ENCODE peak calls at places on chromosomes 16 and 17, in seven cellular contexts. One of them, this sample, is unnamed.

GRCh38 chr16:15961060-15961511 is 11.7 kb downstream of the ABCC1 start:
- DNase-seq in coronary artery: no peak
- DNase-seq in PC-9: no peak
- DNase-seq in heart left ventricle: no peak
- DNase-seq in dorsolateral prefrontal cortex: no peak
- DNase-seq in epithelial cell of esophagus: no peak
- DNase-seq in H9: no peak
- DNase-seq in this sample: no peak

GRCh38 chr16:3945751-3946603 is 65.5 kb upstream of the CREBBP start:
- DNase-seq in coronary artery: peak; percentile 71
- DNase-seq in PC-9: peak; percentile 84
- DNase-seq in heart left ventricle: peak; percentile 64
- DNase-seq in dorsolateral prefrontal cortex: no peak
- DNase-seq in epithelial cell of esophagus: peak; percentile 92
- DNase-seq in H9: no peak
- DNase-seq in this sample: peak; percentile 68

GRCh38 chr17:9472541-9472940 is 103.1 kb downstream of the STX8 start:
- DNase-seq in coronary artery: no peak
- DNase-seq in PC-9: no peak
- DNase-seq in heart left ventricle: peak; percentile 67
- DNase-seq in dorsolateral prefrontal cortex: no peak
- DNase-seq in epithelial cell of esophagus: no peak
- DNase-seq in H9: no peak
- DNase-seq in this sample: no peak

GRCh38 chr17:66714046-66715023 is 120.6 kb upstream of the CACNG5 start:
- DNase-seq in coronary artery: peak; percentile 12
- DNase-seq in PC-9: no peak
- DNase-seq in heart left ventricle: no peak
- DNase-seq in dorsolateral prefrontal cortex: no peak
- DNase-seq in epithelial cell of esophagus: no peak
- DNase-seq in H9: peak; percentile 48
- DNase-seq in this sample: no peak

GRCh38 chr17:46212634-46213435 is 19.6 kb upstream of the KANSL1 start:
- DNase-seq in coronary artery: no peak
- DNase-seq in PC-9: peak; percentile 46
- DNase-seq in heart left ventricle: peak; percentile 53
- DNase-seq in dorsolateral prefrontal cortex: no peak
- DNase-seq in epithelial cell of esophagus: peak; percentile 85
- DNase-seq in H9: peak; percentile 73
- DNase-seq in this sample: peak; percentile 83

GRCh38 chr17:62804822-62805221 is 3.3 kb downstream of the MARCHF10 start:
- DNase-seq in coronary artery: no peak
- DNase-seq in PC-9: peak; percentile 92
- DNase-seq in heart left ventricle: no peak
- DNase-seq in dorsolateral prefrontal cortex: no peak
- DNase-seq in epithelial cell of esophagus: no peak
- DNase-seq in H9: no peak
- DNase-seq in this sample: peak; percentile 33

GRCh38 chr16:29974291-29975133 is 844 bp downstream of the TAOK2 start:
- DNase-seq in coronary artery: peak; percentile 77
- DNase-seq in PC-9: no peak
- DNase-seq in heart left ventricle: peak; percentile 70
- DNase-seq in dorsolateral prefrontal cortex: no peak
- DNase-seq in epithelial cell of esophagus: no peak
- DNase-seq in H9: no peak
- DNase-seq in this sample: peak; percentile 32

GRCh38 chr16:80033783-80034468 is 433.4 kb upstream of the MAF start:
- DNase-seq in coronary artery: no peak
- DNase-seq in PC-9: no peak
- DNase-seq in heart left ventricle: no peak
- DNase-seq in dorsolateral prefrontal cortex: no peak
- DNase-seq in epithelial cell of esophagus: no peak
- DNase-seq in H9: no peak
- DNase-seq in this sample: no peak

GRCh38 chr16:55710466-55710865 is 54.7 kb downstream of the SLC6A2 start:
- DNase-seq in coronary artery: no peak
- DNase-seq in PC-9: peak; percentile 54
- DNase-seq in heart left ventricle: no peak
- DNase-seq in dorsolateral prefrontal cortex: no peak
- DNase-seq in epithelial cell of esophagus: peak; percentile 62
- DNase-seq in H9: peak; percentile 33
- DNase-seq in this sample: peak; percentile 11

GRCh38 chr17:60106377-60107059 is 27.8 kb upstream of the HEATR6 start:
- DNase-seq in coronary artery: no peak
- DNase-seq in PC-9: no peak
- DNase-seq in heart left ventricle: no peak
- DNase-seq in dorsolateral prefrontal cortex: no peak
- DNase-seq in epithelial cell of esophagus: no peak
- DNase-seq in H9: no peak
- DNase-seq in this sample: no peak

GRCh38 chr17:40607641-40608040 is 40.0 kb downstream of the SMARCE1 start:
- DNase-seq in coronary artery: no peak
- DNase-seq in PC-9: no peak
- DNase-seq in heart left ventricle: no peak
- DNase-seq in dorsolateral prefrontal cortex: no peak
- DNase-seq in epithelial cell of esophagus: no peak
- DNase-seq in H9: no peak
- DNase-seq in this sample: no peak

GRCh38 chr17:4818276-4818675 is 11.3 kb downstream of the PLD2 start:
- DNase-seq in coronary artery: no peak
- DNase-seq in PC-9: no peak
- DNase-seq in heart left ventricle: no peak
- DNase-seq in dorsolateral prefrontal cortex: no peak
- DNase-seq in epithelial cell of esophagus: no peak
- DNase-seq in H9: peak; percentile 62
- DNase-seq in this sample: no peak

GRCh38 chr16:23729503-23730424 is 16.7 kb upstream of the ERN2 start:
- DNase-seq in coronary artery: no peak
- DNase-seq in PC-9: peak; percentile 55
- DNase-seq in heart left ventricle: no peak
- DNase-seq in dorsolateral prefrontal cortex: no peak
- DNase-seq in epithelial cell of esophagus: peak; percentile 26
- DNase-seq in H9: peak; percentile 85
- DNase-seq in this sample: peak; percentile 71

GRCh38 chr17:39094607-39095308 is 56.7 kb downstream of the PLXDC1 start:
- DNase-seq in coronary artery: no peak
- DNase-seq in PC-9: no peak
- DNase-seq in heart left ventricle: no peak
- DNase-seq in dorsolateral prefrontal cortex: no peak
- DNase-seq in epithelial cell of esophagus: no peak
- DNase-seq in H9: no peak
- DNase-seq in this sample: no peak

GRCh38 chr16:75238132-75238852 is 13.1 kb downstream of the BCAR1 start:
- DNase-seq in coronary artery: peak; percentile 95
- DNase-seq in PC-9: no peak
- DNase-seq in heart left ventricle: peak; percentile 91
- DNase-seq in dorsolateral prefrontal cortex: peak; percentile 86
- DNase-seq in epithelial cell of esophagus: no peak
- DNase-seq in H9: peak; percentile 27
- DNase-seq in this sample: no peak

GRCh38 chr16:20768121-20768520 is 4.3 kb downstream of the ACSM3 start:
- DNase-seq in coronary artery: no peak
- DNase-seq in PC-9: no peak
- DNase-seq in heart left ventricle: no peak
- DNase-seq in dorsolateral prefrontal cortex: no peak
- DNase-seq in epithelial cell of esophagus: peak; percentile 48
- DNase-seq in H9: no peak
- DNase-seq in this sample: no peak

GRCh38 chr17:78557598-78558039 is 19.6 kb downstream of the DNAH17 start:
- DNase-seq in coronary artery: no peak
- DNase-seq in PC-9: no peak
- DNase-seq in heart left ventricle: no peak
- DNase-seq in dorsolateral prefrontal cortex: no peak
- DNase-seq in epithelial cell of esophagus: peak; percentile 75
- DNase-seq in H9: no peak
- DNase-seq in this sample: no peak

GRCh38 chr17:3647769-3648540 is 11.4 kb downstream of the CTNS start:
- DNase-seq in coronary artery: no peak
- DNase-seq in PC-9: no peak
- DNase-seq in heart left ventricle: peak; percentile 70
- DNase-seq in dorsolateral prefrontal cortex: peak; percentile 80
- DNase-seq in epithelial cell of esophagus: peak; percentile 77
- DNase-seq in H9: peak; percentile 85
- DNase-seq in this sample: peak; percentile 47

GRCh38 chr16:57704905-57705852 is 10.6 kb downstream of the DRC7 start:
- DNase-seq in coronary artery: peak; percentile 68
- DNase-seq in PC-9: no peak
- DNase-seq in heart left ventricle: no peak
- DNase-seq in dorsolateral prefrontal cortex: no peak
- DNase-seq in epithelial cell of esophagus: no peak
- DNase-seq in H9: no peak
- DNase-seq in this sample: no peak

GRCh38 chr16:84478172-84478948 is 26.1 kb downstream of the MEAK7 start:
- DNase-seq in coronary artery: peak; percentile 43
- DNase-seq in PC-9: no peak
- DNase-seq in heart left ventricle: no peak
- DNase-seq in dorsolateral prefrontal cortex: peak; percentile 24
- DNase-seq in epithelial cell of esophagus: peak; percentile 62
- DNase-seq in H9: no peak
- DNase-seq in this sample: no peak

GRCh38 chr17:68710976-68711375 is 109.8 kb upstream of the FAM20A start:
- DNase-seq in coronary artery: no peak
- DNase-seq in PC-9: no peak
- DNase-seq in heart left ventricle: no peak
- DNase-seq in dorsolateral prefrontal cortex: no peak
- DNase-seq in epithelial cell of esophagus: no peak
- DNase-seq in H9: no peak
- DNase-seq in this sample: no peak

GRCh38 chr16:2232094-2232990 is 3.9 kb upstream of the DNASE1L2 start:
- DNase-seq in coronary artery: no peak
- DNase-seq in PC-9: no peak
- DNase-seq in heart left ventricle: no peak
- DNase-seq in dorsolateral prefrontal cortex: no peak
- DNase-seq in epithelial cell of esophagus: no peak
- DNase-seq in H9: no peak
- DNase-seq in this sample: no peak

GRCh38 chr17:58504826-58505351 is 9.5 kb downstream of the MTMR4 start:
- DNase-seq in coronary artery: no peak
- DNase-seq in PC-9: peak; percentile 11
- DNase-seq in heart left ventricle: no peak
- DNase-seq in dorsolateral prefrontal cortex: no peak
- DNase-seq in epithelial cell of esophagus: no peak
- DNase-seq in H9: no peak
- DNase-seq in this sample: no peak

GRCh38 chr17:67474081-67474661 is 97.1 kb downstream of the PITPNC1 start:
- DNase-seq in coronary artery: peak; percentile 72
- DNase-seq in PC-9: no peak
- DNase-seq in heart left ventricle: peak; percentile 56
- DNase-seq in dorsolateral prefrontal cortex: no peak
- DNase-seq in epithelial cell of esophagus: no peak
- DNase-seq in H9: peak; percentile 40
- DNase-seq in this sample: no peak

GRCh38 chr17:32007463-32008298 is 498 bp downstream of the LRRC37B start:
- DNase-seq in coronary artery: no peak
- DNase-seq in PC-9: no peak
- DNase-seq in heart left ventricle: no peak
- DNase-seq in dorsolateral prefrontal cortex: peak; percentile 45
- DNase-seq in epithelial cell of esophagus: peak; percentile 41
- DNase-seq in H9: peak; percentile 64
- DNase-seq in this sample: peak; percentile 17

GRCh38 chr16:68384293-68385255 is 63.7 kb downstream of the SMPD3 start:
- DNase-seq in coronary artery: no peak
- DNase-seq in PC-9: no peak
- DNase-seq in heart left ventricle: no peak
- DNase-seq in dorsolateral prefrontal cortex: no peak
- DNase-seq in epithelial cell of esophagus: no peak
- DNase-seq in H9: peak; percentile 69
- DNase-seq in this sample: no peak
- TF ChIP-seq CTCF in coronary artery: no peak
- TF ChIP-seq CTCF in PC-9: no peak
- TF ChIP-seq CTCF in heart left ventricle: no peak
- TF ChIP-seq CTCF in dorsolateral prefrontal cortex: no peak
- TF ChIP-seq CTCF in epithelial cell of esophagus: no peak
- TF ChIP-seq CTCF in H9: no peak
- TF ChIP-seq CTCF in this sample: no peak

GRCh38 chr16:77437859-77438258 is 3.0 kb upstream of the ADAMTS18 start:
- DNase-seq in coronary artery: no peak
- DNase-seq in PC-9: no peak
- DNase-seq in heart left ventricle: no peak
- DNase-seq in dorsolateral prefrontal cortex: no peak
- DNase-seq in epithelial cell of esophagus: no peak
- DNase-seq in H9: no peak
- DNase-seq in this sample: no peak
- TF ChIP-seq CTCF in coronary artery: no peak
- TF ChIP-seq CTCF in PC-9: no peak
- TF ChIP-seq CTCF in heart left ventricle: no peak
- TF ChIP-seq CTCF in dorsolateral prefrontal cortex: no peak
- TF ChIP-seq CTCF in epithelial cell of esophagus: no peak
- TF ChIP-seq CTCF in H9: peak; percentile 59
- TF ChIP-seq CTCF in this sample: no peak

DNA sequence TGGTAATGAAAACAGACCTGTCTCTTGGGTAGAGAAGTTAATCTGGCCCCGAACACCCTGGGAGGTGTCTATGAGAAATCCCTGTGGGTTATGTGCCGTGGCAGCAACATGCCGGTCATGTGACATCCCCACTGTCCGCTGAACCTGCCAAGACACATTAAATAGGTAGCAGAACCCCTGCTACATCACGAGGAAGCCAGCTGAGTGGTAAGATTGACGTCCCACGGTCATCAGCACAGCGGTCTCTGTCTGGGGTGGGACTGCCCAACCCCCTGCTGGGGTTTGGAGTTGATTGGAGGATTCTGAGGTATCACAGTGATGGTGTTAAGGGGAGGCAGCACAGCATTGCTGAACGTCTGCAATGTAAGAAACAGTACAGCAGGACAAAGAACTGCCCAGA is 2.1 kb downstream of the TMED6 start:
- DNase-seq in coronary artery: no peak
- DNase-seq in PC-9: no peak
- DNase-seq in heart left ventricle: no peak
- DNase-seq in dorsolateral prefrontal cortex: no peak
- DNase-seq in epithelial cell of esophagus: no peak
- DNase-seq in H9: no peak
- DNase-seq in this sample: no peak
- TF ChIP-seq CTCF in coronary artery: no peak
- TF ChIP-seq CTCF in PC-9: no peak
- TF ChIP-seq CTCF in heart left ventricle: no peak
- TF ChIP-seq CTCF in dorsolateral prefrontal cortex: no peak
- TF ChIP-seq CTCF in epithelial cell of esophagus: no peak
- TF ChIP-seq CTCF in H9: no peak
- TF ChIP-seq CTCF in this sample: no peak

GRCh38 chr17:76498886-76499667 is 2.1 kb downstream of the RHBDF2 start:
- DNase-seq in coronary artery: no peak
- DNase-seq in PC-9: no peak
- DNase-seq in heart left ventricle: no peak
- DNase-seq in dorsolateral prefrontal cortex: no peak
- DNase-seq in epithelial cell of esophagus: peak; percentile 42
- DNase-seq in H9: no peak
- DNase-seq in this sample: no peak

GRCh38 chr17:76501018-76501826 is at the start of gene RHBDF2:
- DNase-seq in coronary artery: peak; percentile 85
- DNase-seq in PC-9: peak; percentile 56
- DNase-seq in heart left ventricle: peak; percentile 92
- DNase-seq in dorsolateral prefrontal cortex: peak; percentile 75
- DNase-seq in epithelial cell of esophagus: peak; percentile 90
- DNase-seq in H9: peak; percentile 97
- DNase-seq in this sample: peak; percentile 98

GRCh38 chr17:76500074-76500744 is 1.0 kb downstream of the RHBDF2 start:
- DNase-seq in coronary artery: no peak
- DNase-seq in PC-9: no peak
- DNase-seq in heart left ventricle: no peak
- DNase-seq in dorsolateral prefrontal cortex: no peak
- DNase-seq in epithelial cell of esophagus: peak; percentile 34
- DNase-seq in H9: no peak
- DNase-seq in this sample: no peak

GRCh38 chr17:76501827-76502307 is 644 bp upstream of the RHBDF2 start:
- DNase-seq in coronary artery: no peak
- DNase-seq in PC-9: no peak
- DNase-seq in heart left ventricle: no peak
- DNase-seq in dorsolateral prefrontal cortex: no peak
- DNase-seq in epithelial cell of esophagus: no peak
- DNase-seq in H9: no peak
- DNase-seq in this sample: no peak

GRCh38 chr17:76500745-76501017 is 542 bp downstream of the RHBDF2 start:
- DNase-seq in coronary artery: no peak
- DNase-seq in PC-9: no peak
- DNase-seq in heart left ventricle: no peak
- DNase-seq in dorsolateral prefrontal cortex: no peak
- DNase-seq in epithelial cell of esophagus: no peak
- DNase-seq in H9: no peak
- DNase-seq in this sample: no peak
- TF ChIP-seq CTCF in coronary artery: no peak
- TF ChIP-seq CTCF in PC-9: no peak
- TF ChIP-seq CTCF in heart left ventricle: no peak
- TF ChIP-seq CTCF in dorsolateral prefrontal cortex: no peak
- TF ChIP-seq CTCF in epithelial cell of esophagus: no peak
- TF ChIP-seq CTCF in H9: no peak
- TF ChIP-seq CTCF in this sample: no peak